ENCODE peak calls at places on chromosome 1, in nine cellular contexts. G is IMR-90, F is transverse colon, S is right lobe of liver, W is NB4, T is K562, H is testis, O is uterus, D is A549. B is an unnamed sample.

GRCh38 chr1:119327066-119327435 is 41.5 kb upstream of the HAO2 start:
- DNase-seq in G (no peak), F (no peak), S (peak), W (no peak), T (no peak), H (no peak), O (no peak), D (no peak), B (no peak)

GRCh38 chr1:51372561-51372960 is 42.2 kb upstream of the TTC39A start:
- DNase-seq in G (no peak), F (no peak), S (no peak), W (no peak), T (no peak), H (no peak), O (no peak), D (no peak), B (no peak)

GRCh38 chr1:208024406-208024805 is 113.5 kb upstream of the CD34 start:
- DNase-seq in G (no peak), F (no peak), S (no peak), W (no peak), T (no peak), H (no peak), O (no peak), D (no peak), B (no peak)

GRCh38 chr1:226964611-226965486 is 24.8 kb downstream of the COQ8A start:
- DNase-seq in G (no peak), F (no peak), S (peak), W (no peak), T (no peak), H (no peak), O (no peak), D (no peak), B (no peak)

GRCh38 chr1:183106166-183106565 is 79.9 kb upstream of the LAMC2 start:
- DNase-seq in G (peak), F (no peak), S (no peak), W (no peak), T (no peak), H (no peak), O (no peak), D (no peak), B (no peak)

GRCh38 chr1:202958544-202959275 is 598 bp upstream of the ADIPOR1 start:
- DNase-seq in G (no peak), F (peak), S (no peak), W (peak), T (no peak), H (no peak), O (no peak), D (no peak), B (no peak)

GRCh38 chr1:23838401-23838866 is 13.2 kb upstream of the HMGCL start:
- DNase-seq in G (peak), F (peak), S (peak), W (peak), T (peak), H (peak), O (peak), D (peak), B (peak)

GRCh38 chr1:206074839-206075238 is 21.9 kb downstream of the RHEX start:
- DNase-seq in G (no peak), F (no peak), S (no peak), W (peak), T (peak), H (no peak), O (no peak), D (no peak), B (no peak)

GRCh38 chr1:1406101-1406820 is 832 bp downstream of the MRPL20 start:
- DNase-seq in G (no peak), F (no peak), S (no peak), W (peak), T (peak), H (no peak), O (no peak), D (no peak), B (no peak)

GRCh38 chr1:230153655-230154296 is 86.7 kb downstream of the GALNT2 start:
- DNase-seq in G (peak), F (no peak), S (no peak), W (peak), T (no peak), H (peak), O (no peak), D (no peak), B (no peak)

GRCh38 chr1:221972262-221973235 is 230.7 kb upstream of the DUSP10 start:
- DNase-seq in G (no peak), F (no peak), S (no peak), W (no peak), T (no peak), H (no peak), O (no peak), D (no peak), B (no peak)

GRCh38 chr1:197269053-197269452 is 1.0 kb downstream of the CRB1 start:
- DNase-seq in G (no peak), F (no peak), S (no peak), W (no peak), T (no peak), H (no peak), O (no peak), D (no peak), B (no peak)

GRCh38 chr1:146019225-146020057 is 2.1 kb downstream of the HJV start:
- DNase-seq in G (no peak), F (no peak), S (peak), W (no peak), T (no peak), H (no peak), O (no peak), D (no peak), B (no peak)

GRCh38 chr1:172561252-172561651 is 28.3 kb downstream of the SUCO start:
- DNase-seq in G (peak), F (no peak), S (no peak), W (no peak), T (no peak), H (no peak), O (no peak), D (no peak), B (no peak)

GRCh38 chr1:180062452-180062971 is 92.2 kb upstream of the QSOX1 start:
- DNase-seq in G (no peak), F (no peak), S (no peak), W (no peak), T (no peak), H (no peak), O (no peak), D (no peak), B (no peak)
- TF ChIP-seq POLR2A in G (no peak), F (no peak), S (no peak), W (no peak), T (no peak), H (no peak), O (no peak), D (no peak), B (no peak)

DNA sequence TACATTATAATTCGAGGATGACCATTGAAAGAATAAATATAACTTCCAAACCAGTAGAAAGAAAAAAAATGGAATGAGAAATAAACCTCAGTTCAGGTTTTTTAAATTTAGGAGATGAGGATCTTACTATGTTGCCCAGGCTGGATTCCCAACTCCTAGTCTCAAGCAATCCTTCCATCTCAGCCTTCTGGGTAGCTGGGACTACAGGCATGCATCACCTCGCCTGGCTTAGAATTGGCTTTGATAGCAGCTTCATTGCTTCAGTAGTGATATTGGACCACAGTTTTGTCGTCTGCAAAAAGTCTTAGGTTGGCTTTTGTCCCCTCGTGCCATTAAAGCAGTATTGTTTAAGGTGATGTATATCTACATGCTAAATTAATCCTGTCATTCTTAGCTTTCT is 2.9 kb downstream of the NASP start:
- DNase-seq in G (no peak), F (no peak), S (no peak), W (no peak), T (no peak), H (no peak), O (no peak), D (no peak), B (no peak)
- TF ChIP-seq POLR2A in G (no peak), F (no peak), S (no peak), W (no peak), T (peak), H (no peak), O (no peak), D (no peak), B (no peak)

GRCh38 chr1:32818804-32819541 is 1.5 kb downstream of the S100PBP start:
- DNase-seq in G (no peak), F (peak), S (no peak), W (peak), T (peak), H (no peak), O (no peak), D (no peak), B (no peak)
- TF ChIP-seq POLR2A in G (no peak), F (no peak), S (no peak), W (peak), T (no peak), H (no peak), O (no peak), D (no peak), B (no peak)

DNA sequence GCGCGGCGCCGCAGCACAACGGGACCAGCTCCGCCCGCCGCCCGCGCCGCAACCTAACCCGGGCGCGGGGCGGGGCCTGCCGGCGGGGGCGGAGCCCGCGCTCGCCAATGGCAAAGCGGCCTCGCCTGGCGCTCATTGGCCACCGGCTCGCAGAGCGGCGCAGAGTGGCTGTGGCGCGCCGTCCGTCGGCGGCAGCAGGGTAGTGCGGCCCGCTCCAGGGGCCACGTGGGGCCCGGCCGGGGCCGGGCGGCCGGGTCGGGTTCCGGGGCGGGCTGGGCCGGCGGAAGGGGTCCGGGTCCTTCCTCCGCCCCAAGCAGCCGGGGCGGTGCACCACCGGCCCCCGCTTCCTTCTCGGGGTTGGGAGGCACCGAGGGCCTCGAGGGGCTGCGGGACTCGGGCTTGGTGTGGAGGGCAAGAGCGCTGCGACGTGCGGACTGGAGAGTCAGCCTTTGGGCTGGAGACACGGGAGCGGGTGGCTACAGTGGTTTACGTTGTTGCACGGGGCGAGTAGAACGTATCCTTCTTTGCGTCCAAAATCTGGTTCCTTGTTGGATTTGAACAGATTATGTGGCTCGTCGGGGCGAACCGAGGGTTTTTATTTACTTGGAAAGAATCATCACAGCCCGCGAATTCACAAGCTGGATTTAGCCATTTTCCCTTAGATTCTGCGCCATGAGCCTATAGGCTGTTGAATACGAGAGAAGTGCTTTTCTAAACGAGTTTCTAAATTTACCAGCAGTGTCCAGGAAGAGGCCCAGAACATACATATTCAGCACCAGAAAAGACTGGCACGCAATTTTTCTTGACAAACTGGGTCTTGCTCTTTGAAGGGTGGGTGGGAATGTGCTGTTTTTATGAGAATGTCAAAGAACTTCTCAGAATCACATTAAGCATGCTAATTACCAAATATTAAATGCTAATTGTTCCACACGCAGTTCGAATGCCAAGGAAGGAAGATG is at the start of gene SRM:
- DNase-seq in G (peak), F (peak), S (peak), W (peak), T (peak), H (peak), O (peak), D (peak), B (peak)
- TF ChIP-seq POLR2A in G (no peak), F (peak), S (peak), W (peak), T (peak), H (no peak), O (peak), D (peak), B (peak)

DNA sequence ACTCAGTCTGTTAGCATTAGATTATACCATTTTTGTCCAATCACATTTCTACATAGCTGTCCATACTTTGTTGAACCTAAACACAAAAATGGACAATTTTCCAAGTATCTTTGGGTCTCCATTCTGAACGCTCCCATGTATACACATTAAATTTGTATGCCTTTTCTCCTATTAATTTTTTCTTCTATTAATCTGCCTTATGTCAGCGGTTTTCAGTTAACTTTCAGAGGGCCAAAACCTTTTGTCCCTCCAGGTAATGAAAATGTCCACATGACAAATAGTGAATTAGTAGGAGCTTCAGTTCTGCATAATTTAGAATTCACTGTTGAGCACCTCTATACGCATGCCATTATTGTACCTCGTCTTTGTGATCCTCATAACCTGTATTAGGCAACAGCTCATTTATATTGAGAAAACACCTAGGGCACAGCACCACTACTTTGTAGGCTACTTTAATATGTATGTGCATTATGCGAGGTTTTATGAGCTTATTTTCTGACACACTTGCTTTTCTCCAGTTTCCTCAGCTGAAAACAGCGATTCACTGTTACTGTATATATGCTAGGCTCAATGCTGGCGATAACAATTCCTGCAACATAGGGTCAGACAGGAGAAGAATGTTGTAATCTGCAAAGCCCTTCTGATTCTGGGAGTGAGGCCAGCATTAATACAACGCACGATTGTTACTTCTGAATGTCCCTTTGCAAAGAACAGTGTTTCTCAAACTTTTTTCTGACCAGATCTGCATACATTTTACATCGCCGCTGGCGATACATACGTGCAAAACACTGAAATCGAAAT is 1.1 kb upstream of the ABCD3 start:
- DNase-seq in G (peak), F (peak), S (peak), W (peak), T (peak), H (peak), O (peak), D (peak), B (no peak)
- TF ChIP-seq POLR2A in G (no peak), F (no peak), S (no peak), W (no peak), T (no peak), H (no peak), O (no peak), D (no peak), B (no peak)

GRCh38 chr1:212284744-212285684 is at the start of gene PPP2R5A:
- DNase-seq in G (peak), F (peak), S (peak), W (peak), T (peak), H (peak), O (peak), D (peak), B (peak)

GRCh38 chr1:212286437-212287131 is 1.4 kb downstream of the PPP2R5A start:
- DNase-seq in G (peak), F (no peak), S (no peak), W (no peak), T (peak), H (no peak), O (no peak), D (no peak), B (no peak)

GRCh38 chr1:212287261-212287895 is 2.2 kb downstream of the PPP2R5A start:
- DNase-seq in G (no peak), F (no peak), S (no peak), W (no peak), T (peak), H (no peak), O (no peak), D (no peak), B (no peak)

GRCh38 chr1:212284332-212284743 is 872 bp upstream of the PPP2R5A start:
- DNase-seq in G (peak), F (no peak), S (no peak), W (no peak), T (no peak), H (no peak), O (no peak), D (no peak), B (no peak)

DNA sequence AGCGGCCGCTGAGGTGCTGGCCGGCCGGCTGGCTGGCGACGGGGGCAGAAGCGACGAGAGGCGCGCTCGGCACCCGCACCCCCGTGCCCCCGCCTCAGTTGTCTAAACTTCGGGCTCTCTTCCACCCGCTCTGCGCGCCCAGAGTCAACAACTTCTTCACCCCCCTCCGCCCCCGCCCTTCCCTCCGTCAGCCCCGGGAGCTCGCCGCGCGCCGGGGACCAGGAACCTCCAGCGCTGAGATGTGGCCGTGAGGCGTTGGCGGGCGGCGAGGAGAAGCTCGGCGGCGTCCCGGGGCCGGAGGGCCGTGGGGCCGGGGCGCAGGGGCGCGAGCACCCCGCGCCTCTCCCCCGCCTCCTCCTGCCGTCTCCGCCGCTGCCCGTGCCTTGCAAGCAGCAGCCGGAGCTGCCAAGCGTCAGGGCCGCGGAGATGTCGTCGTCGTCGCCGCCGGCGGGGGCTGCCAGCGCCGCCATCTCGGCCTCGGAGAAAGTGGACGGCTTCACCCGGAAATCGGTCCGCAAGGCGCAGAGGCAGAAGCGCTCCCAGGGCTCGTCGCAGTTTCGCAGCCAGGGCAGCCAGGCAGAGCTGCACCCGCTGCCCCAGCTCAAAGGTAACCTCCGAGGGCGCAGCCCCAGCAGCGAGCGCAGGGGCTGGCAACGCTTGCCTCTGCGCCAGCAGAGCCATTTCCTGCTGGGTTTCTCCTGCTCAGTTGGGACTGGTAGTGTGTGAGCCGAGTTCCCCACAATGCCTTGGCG is 651 bp downstream of the PPP2R5A start:
- DNase-seq in G (peak), F (peak), S (peak), W (peak), T (peak), H (peak), O (peak), D (peak), B (peak)
- TF ChIP-seq POLR2A in G (peak), F (peak), S (peak), W (no peak), T (peak), H (no peak), O (no peak), D (peak), B (peak)